ENCODE peak calls at places on chromosomes 2 and 18, in ten cellular contexts. E, H, V, S, F, P, Y, C, J and L are unnamed samples.

GRCh38 chr2:201191132-201191875 is 8.4 kb downstream of the CASP10 start:
- DNase-seq in E (no peak), H (no peak), V (no peak), S (no peak), F (no peak), P (no peak), Y (no peak), C (no peak), J (no peak), L (peak)

GRCh38 chr18:23458830-23459529 is 5.9 kb downstream of the RIOK3 start:
- DNase-seq in E (no peak), H (no peak), V (no peak), S (no peak), F (no peak), P (no peak), Y (no peak), C (no peak), J (no peak), L (no peak)

GRCh38 chr18:5073026-5073944 is 123.8 kb downstream of the AKAIN1 start:
- DNase-seq in E (peak), H (no peak), V (no peak), S (no peak), F (peak), P (no peak), Y (peak), C (no peak), J (peak), L (peak)

GRCh38 chr2:75098856-75099255 is 100.5 kb downstream of the TACR1 start:
- DNase-seq in E (no peak), H (no peak), V (no peak), S (no peak), F (peak), P (no peak), Y (no peak), C (no peak), J (no peak), L (peak)

GRCh38 chr2:46873632-46874068 is 42.0 kb downstream of the MCFD2 start:
- DNase-seq in E (no peak), H (no peak), V (peak), S (no peak), F (no peak), P (peak), Y (peak), C (no peak), J (no peak), L (no peak)

GRCh38 chr18:59300676-59301285 is 17.7 kb downstream of the CPLX4 start:
- DNase-seq in E (no peak), H (no peak), V (no peak), S (no peak), F (no peak), P (no peak), Y (no peak), C (no peak), J (no peak), L (no peak)

GRCh38 chr2:239644016-239644415 is 243.2 kb upstream of the HDAC4 start:
- DNase-seq in E (no peak), H (no peak), V (no peak), S (no peak), F (no peak), P (no peak), Y (no peak), C (no peak), J (no peak), L (peak)

GRCh38 chr18:40493316-40493715 is 1461.7 kb upstream of the PIK3C3 start:
- DNase-seq in E (no peak), H (no peak), V (no peak), S (no peak), F (no peak), P (no peak), Y (no peak), C (no peak), J (no peak), L (no peak)

GRCh38 chr18:46319793-46320192 is 215.6 kb downstream of the HAUS1 start:
- DNase-seq in E (no peak), H (no peak), V (no peak), S (no peak), F (no peak), P (no peak), Y (no peak), C (no peak), J (no peak), L (no peak)

GRCh38 chr2:119463136-119463535 is 31.5 kb downstream of the TMEM37 start:
- DNase-seq in E (no peak), H (no peak), V (no peak), S (no peak), F (no peak), P (no peak), Y (no peak), C (no peak), J (no peak), L (no peak)

GRCh38 chr2:25062461-25062860 is 20.6 kb downstream of the EFR3B start:
- DNase-seq in E (no peak), H (no peak), V (no peak), S (no peak), F (peak), P (no peak), Y (no peak), C (peak), J (no peak), L (no peak)

GRCh38 chr2:27714851-27715291 is 51.2 kb downstream of the SLC4A1AP start:
- DNase-seq in E (no peak), H (no peak), V (no peak), S (no peak), F (no peak), P (no peak), Y (no peak), C (no peak), J (no peak), L (no peak)

GRCh38 chr18:46636040-46636630 is 20.9 kb downstream of the LOXHD1 start:
- DNase-seq in E (no peak), H (no peak), V (no peak), S (peak), F (no peak), P (no peak), Y (no peak), C (no peak), J (no peak), L (no peak)

GRCh38 chr18:55998071-55998522 is 410.1 kb upstream of the TCF4 start:
- DNase-seq in E (peak), H (no peak), V (no peak), S (no peak), F (peak), P (no peak), Y (no peak), C (peak), J (peak), L (no peak)

GRCh38 chr18:62249478-62250097 is 62.5 kb downstream of the RELCH start:
- DNase-seq in E (peak), H (peak), V (peak), S (peak), F (peak), P (peak), Y (peak), C (peak), J (peak), L (peak)

GRCh38 chr2:221492606-221493005 is 79.5 kb downstream of the EPHA4 start:
- DNase-seq in E (no peak), H (no peak), V (no peak), S (no peak), F (no peak), P (no peak), Y (no peak), C (no peak), J (no peak), L (no peak)

GRCh38 chr2:168278424-168278888 is 31.1 kb upstream of the STK39 start:
- DNase-seq in E (peak), H (no peak), V (no peak), S (no peak), F (no peak), P (no peak), Y (no peak), C (no peak), J (no peak), L (no peak)

GRCh38 chr2:163785162-163785561 is 49.4 kb upstream of the FIGN start:
- DNase-seq in E (no peak), H (no peak), V (no peak), S (no peak), F (no peak), P (no peak), Y (no peak), C (no peak), J (no peak), L (no peak)

GRCh38 chr2:120520929-120521912 is 175.3 kb downstream of the INHBB start:
- DNase-seq in E (peak), H (no peak), V (no peak), S (no peak), F (peak), P (no peak), Y (peak), C (no peak), J (peak), L (peak)

GRCh38 chr18:68103561-68103960 is 587.0 kb upstream of the DSEL start:
- DNase-seq in E (no peak), H (no peak), V (no peak), S (no peak), F (no peak), P (no peak), Y (no peak), C (no peak), J (no peak), L (no peak)

GRCh38 chr2:79980816-79981215 is 323.7 kb downstream of the LRRTM1 start:
- DNase-seq in E (no peak), H (no peak), V (no peak), S (no peak), F (no peak), P (no peak), Y (no peak), C (no peak), J (no peak), L (no peak)

GRCh38 chr2:227482638-227483340 is 10.8 kb downstream of the AGFG1 start:
- DNase-seq in E (no peak), H (no peak), V (no peak), S (no peak), F (no peak), P (no peak), Y (no peak), C (no peak), J (no peak), L (no peak)

GRCh38 chr2:61016392-61017002 is 1.0 kb upstream of the PEX13 start:
- DNase-seq in E (no peak), H (no peak), V (no peak), S (no peak), F (no peak), P (no peak), Y (peak), C (no peak), J (no peak), L (no peak)